ENCODE peak calls at places on chromosomes 11 and 22, in five cellular contexts. K is CD8-positive, alpha-beta T cell; L is omental fat pad; Y is NCI-H460; N is NAMALWA. V is an unnamed sample.

GRCh38 chr11:131579932-131580387 is 209.5 kb downstream of the NTM start:
- DNase-seq in K (no peak), L (no peak), Y (peak; percentile 20), N (peak; percentile 40), V (peak; percentile 48)

GRCh38 chr11:66933508-66933907 is 24.7 kb downstream of the PC start:
- DNase-seq in K (no peak), L (no peak), Y (peak; percentile 79), N (no peak), V (no peak)

GRCh38 chr22:21698430-21699329 is 32.9 kb downstream of the PPIL2 start:
- DNase-seq in K (no peak), L (no peak), Y (no peak), N (no peak), V (peak; percentile 33)

GRCh38 chr11:126857860-126858808 is 142.4 kb downstream of the KIRREL3 start:
- DNase-seq in K (no peak), L (no peak), Y (no peak), N (no peak), V (no peak)

GRCh38 chr11:121448431-121448941 is 3.6 kb upstream of the SORL1 start:
- DNase-seq in K (no peak), L (no peak), Y (no peak), N (peak; percentile 69), V (no peak)

GRCh38 chr11:64753019-64753379 is 6.8 kb downstream of the PYGM start:
- DNase-seq in K (no peak), L (no peak), Y (no peak), N (no peak), V (no peak)

GRCh38 chr11:16154715-16155396 is 201.5 kb downstream of the SOX6 start:
- DNase-seq in K (no peak), L (no peak), Y (no peak), N (no peak), V (no peak)

GRCh38 chr11:129652828-129653227 is 162.8 kb upstream of the TMEM45B start:
- DNase-seq in K (no peak), L (no peak), Y (no peak), N (no peak), V (no peak)

GRCh38 chr11:12531681-12532080 is 142.5 kb upstream of the TEAD1 start:
- DNase-seq in K (no peak), L (no peak), Y (no peak), N (no peak), V (no peak)

GRCh38 chr11:2886191-2886894 is 768 bp upstream of the CDKN1C start:
- DNase-seq in K (no peak), L (no peak), Y (no peak), N (no peak), V (no peak)

GRCh38 chr11:8252946-8253345 is 10.7 kb downstream of the LMO1 start:
- DNase-seq in K (no peak), L (no peak), Y (no peak), N (no peak), V (no peak)

GRCh38 chr11:93116641-93117577 is 80.9 kb downstream of the SLC36A4 start:
- DNase-seq in K (no peak), L (no peak), Y (no peak), N (no peak), V (no peak)

GRCh38 chr22:39514373-39514973 is 5.9 kb upstream of the ATF4 start:
- DNase-seq in K (peak; percentile 61), L (peak; percentile 91), Y (no peak), N (peak; percentile 71), V (no peak)

GRCh38 chr11:86793307-86793706 is 7.0 kb upstream of the PRSS23 start:
- DNase-seq in K (no peak), L (no peak), Y (no peak), N (no peak), V (no peak)

GRCh38 chr11:20056109-20057054 is 103.9 kb downstream of the DBX1 start:
- DNase-seq in K (no peak), L (no peak), Y (no peak), N (no peak), V (no peak)

GRCh38 chr11:100105605-100106358 is 581.3 kb upstream of the ARHGAP42 start:
- DNase-seq in K (no peak), L (no peak), Y (no peak), N (peak; percentile 2), V (no peak)

GRCh38 chr11:64974124-64974523 is 2.2 kb upstream of the MAJIN start:
- DNase-seq in K (no peak), L (no peak), Y (no peak), N (peak; percentile 52), V (no peak)

GRCh38 chr11:120525285-120526085 is 13.9 kb downstream of the GRIK4 start:
- DNase-seq in K (no peak), L (no peak), Y (no peak), N (no peak), V (no peak)

GRCh38 chr11:125777309-125777708 is 1.3 kb downstream of the PATE2 start:
- DNase-seq in K (no peak), L (no peak), Y (no peak), N (no peak), V (no peak)

GRCh38 chr11:86919557-86920210 is 35.5 kb downstream of the FZD4 start:
- DNase-seq in K (no peak), L (no peak), Y (peak; percentile 46), N (peak; percentile 70), V (peak; percentile 81)

GRCh38 chr22:26292667-26292995 is 123.4 kb downstream of the SEZ6L start:
- DNase-seq in K (no peak), L (no peak), Y (no peak), N (no peak), V (no peak)

GRCh38 chr11:17734986-17735822 is 623 bp downstream of the KCNC1 start:
- DNase-seq in K (no peak), L (no peak), Y (peak; percentile 30), N (no peak), V (peak; percentile 59)

GRCh38 chr22:40009953-40010751 is 15.4 kb downstream of the FAM83F start:
- DNase-seq in K (peak; percentile 59), L (no peak), Y (no peak), N (no peak), V (no peak)